ENCODE peak calls at places on chromosomes 1 and 21, in five cellular contexts. Z is colonic mucosa, Q is lower lobe of right lung, P is tibial artery, G is right atrium auricular region. T is an unnamed sample.

GRCh38 chr1:207579436-207579799 is 65.5 kb upstream of the CR1L start:
- DNase-seq in Z (peak; percentile 40), Q (peak; percentile 28), P (no peak), G (no peak), T (no peak)

GRCh38 chr1:56934400-56935080 is 31.3 kb downstream of the C8B start:
- DNase-seq in Z (no peak), Q (no peak), P (no peak), G (peak; percentile 5), T (no peak)

GRCh38 chr1:150730130-150730721 is 9.5 kb upstream of the HORMAD1 start:
- DNase-seq in Z (no peak), Q (no peak), P (no peak), G (no peak), T (no peak)

GRCh38 chr1:43073490-43074230 is 98.4 kb downstream of the EBNA1BP2 start:
- DNase-seq in Z (peak; percentile 83), Q (peak; percentile 73), P (peak; percentile 65), G (peak; percentile 82), T (no peak)

GRCh38 chr1:52674497-52675384 is 23.4 kb downstream of the COA7 start:
- DNase-seq in Z (no peak), Q (no peak), P (no peak), G (no peak), T (no peak)

GRCh38 chr21:28454978-28455600 is 537.6 kb downstream of the LTN1 start:
- DNase-seq in Z (no peak), Q (no peak), P (no peak), G (no peak), T (no peak)

GRCh38 chr1:77533660-77534295 is 148.7 kb downstream of the ZZZ3 start:
- DNase-seq in Z (peak; percentile 47), Q (peak; percentile 55), P (no peak), G (peak; percentile 64), T (no peak)

GRCh38 chr1:207077470-207078377 is 10.9 kb upstream of the C4BPB start:
- DNase-seq in Z (peak; percentile 89), Q (no peak), P (peak; percentile 68), G (peak; percentile 77), T (no peak)

GRCh38 chr1:66723985-66724384 is 28.3 kb upstream of the DYNLT5 start:
- DNase-seq in Z (no peak), Q (no peak), P (no peak), G (no peak), T (no peak)

GRCh38 chr21:17466166-17466565 is 46.7 kb upstream of the CXADR start:
- DNase-seq in Z (peak; percentile 36), Q (no peak), P (no peak), G (no peak), T (no peak)

GRCh38 chr1:207868252-207868768 is 42.6 kb downstream of the CD34 start:
- DNase-seq in Z (peak; percentile 81), Q (peak; percentile 68), P (peak; percentile 53), G (no peak), T (peak; percentile 78)

GRCh38 chr21:35643176-35643575 is 417.1 kb downstream of the SETD4 start:
- DNase-seq in Z (no peak), Q (no peak), P (no peak), G (no peak), T (no peak)

GRCh38 chr1:164753521-164754077 is 194.6 kb downstream of the PBX1 start:
- DNase-seq in Z (no peak), Q (no peak), P (no peak), G (no peak), T (no peak)

GRCh38 chr1:2044510-2045319 is 5.5 kb upstream of the PRKCZ start:
- DNase-seq in Z (peak; percentile 77), Q (peak; percentile 79), P (peak; percentile 50), G (no peak), T (no peak)

GRCh38 chr1:209653915-209654351 is 1.7 kb upstream of the LAMB3 start:
- DNase-seq in Z (peak; percentile 67), Q (no peak), P (no peak), G (no peak), T (no peak)

GRCh38 chr1:113811353-113811887 is 856 bp downstream of the RSBN1 start:
- DNase-seq in Z (peak; percentile 70), Q (peak; percentile 50), P (peak; percentile 51), G (peak; percentile 72), T (no peak)

GRCh38 chr1:158101944-158102343 is 78.8 kb upstream of the CD1D start:
- DNase-seq in Z (no peak), Q (no peak), P (no peak), G (no peak), T (no peak)

GRCh38 chr1:40389234-40389815 is 15.8 kb downstream of the SMAP2 start:
- DNase-seq in Z (no peak), Q (no peak), P (no peak), G (no peak), T (no peak)

GRCh38 chr1:4513326-4514114 is 140.9 kb upstream of the AJAP1 start:
- DNase-seq in Z (no peak), Q (no peak), P (no peak), G (no peak), T (no peak)

DNA sequence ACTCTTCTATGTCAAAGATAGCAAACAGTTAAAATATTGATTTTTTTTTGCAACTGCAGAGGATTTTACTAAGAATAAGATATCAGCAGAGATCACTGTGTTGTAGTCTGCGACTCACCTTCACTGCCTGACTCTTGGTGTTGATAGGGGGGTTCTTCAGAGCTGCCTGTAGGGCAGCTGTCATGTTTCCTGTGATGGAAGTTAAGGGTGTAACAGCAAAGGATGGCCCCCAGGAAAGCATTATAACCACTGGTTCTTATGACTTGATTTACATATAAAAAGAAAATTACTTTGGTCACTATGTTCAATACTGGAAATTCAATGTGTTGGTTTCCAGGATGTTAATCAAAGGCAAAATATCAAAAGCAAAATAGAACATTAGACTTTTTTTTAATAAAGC is 2.6 kb downstream of the ARPC5 start:
- DNase-seq in Z (no peak), Q (no peak), P (no peak), G (no peak), T (no peak)
- H3K4me3 ChIP-seq in Z (peak overlapping the region; percentile 77), Q (peak overlapping the region; percentile 85), P (peak overlapping the region; percentile 98), G (peak overlapping the region; percentile 78), T (peak overlapping the region; percentile 96)

GRCh38 chr1:179953974-179954493 is 576 bp upstream of the CEP350 start:
- DNase-seq in Z (no peak), Q (no peak), P (peak; percentile 60), G (peak; percentile 60), T (no peak)
- H3K27ac ChIP-seq in Z (peak overlapping the region; percentile 92), Q (peak overlapping the region; percentile 93), P (peak overlapping the region; percentile 98), G (peak overlapping the region; percentile 99), T (peak overlapping the region; percentile 95)

GRCh38 chr1:234476172-234476571 is 2.8 kb downstream of the TARBP1 start:
- DNase-seq in Z (no peak), Q (no peak), P (no peak), G (no peak), T (no peak)
- H3K4me3 ChIP-seq in Z (no peak overlapping the region), Q (no peak overlapping the region), P (no peak overlapping the region), G (no peak overlapping the region), T (no peak overlapping the region)

GRCh38 chr1:109370712-109371270 is 26.9 kb downstream of the SORT1 start:
- DNase-seq in Z (no peak), Q (no peak), P (no peak), G (no peak), T (no peak)
- H3K27ac ChIP-seq in Z (peak overlapping the region; percentile 34), Q (peak overlapping the region; percentile 73), P (peak overlapping the region; percentile 82), G (peak overlapping the region; percentile 77), T (peak overlapping the region; percentile 87)

GRCh38 chr1:240854367-240854766 is 242.4 kb upstream of the GREM2 start:
- DNase-seq in Z (no peak), Q (no peak), P (no peak), G (no peak), T (no peak)

DNA sequence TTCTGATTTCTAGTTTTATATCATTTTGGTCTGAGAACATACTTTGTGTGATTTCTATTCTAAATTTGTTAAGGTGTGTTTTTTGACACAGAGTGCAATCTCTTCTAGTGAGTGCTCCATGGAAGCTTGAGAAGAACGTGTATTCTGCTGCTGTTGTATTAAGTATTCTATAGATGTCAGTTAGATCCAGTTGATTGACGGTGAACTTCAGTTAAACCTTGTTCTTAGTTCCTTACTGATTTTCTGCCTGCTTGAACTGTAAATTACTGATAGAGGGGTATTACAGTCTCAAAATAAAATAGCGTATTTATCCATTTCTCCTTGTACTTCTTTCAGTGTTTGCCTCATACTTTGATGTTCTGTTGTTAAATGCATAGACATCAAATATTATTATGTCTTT is 248.1 kb upstream of the GREM2 start:
- DNase-seq in Z (no peak), Q (no peak), P (no peak), G (no peak), T (no peak)
- H3K4me3 ChIP-seq in Z (no peak overlapping the region), Q (no peak overlapping the region), P (no peak overlapping the region), G (no peak overlapping the region), T (no peak overlapping the region)